ENCODE peak calls at places on chromosomes 12 and 14, in seven cellular contexts. One of them, this sample, is unnamed.

GRCh38 chr12:93824514-93825500 is 147.6 kb downstream of the CRADD start:
- DNase-seq in fibroblast of pulmonary artery: no peak
- DNase-seq in ovary: no peak
- DNase-seq in progenitor cell of endocrine pancreas: no peak
- DNase-seq in IMR-90: peak
- DNase-seq in brain microvascular endothelial cell: peak
- DNase-seq in stomach: no peak
- DNase-seq in this sample: peak

GRCh38 chr12:47819902-47820630 is at the start of gene HDAC7:
- DNase-seq in fibroblast of pulmonary artery: peak
- DNase-seq in ovary: peak
- DNase-seq in progenitor cell of endocrine pancreas: peak
- DNase-seq in IMR-90: peak
- DNase-seq in brain microvascular endothelial cell: peak
- DNase-seq in stomach: peak
- DNase-seq in this sample: peak

GRCh38 chr14:90408713-90409112 is 11.9 kb downstream of the CALM1 start:
- DNase-seq in fibroblast of pulmonary artery: peak
- DNase-seq in ovary: no peak
- DNase-seq in progenitor cell of endocrine pancreas: no peak
- DNase-seq in IMR-90: peak
- DNase-seq in brain microvascular endothelial cell: peak
- DNase-seq in stomach: no peak
- DNase-seq in this sample: no peak

GRCh38 chr12:79378496-79378895 is 312.3 kb downstream of the PAWR start:
- DNase-seq in fibroblast of pulmonary artery: no peak
- DNase-seq in ovary: no peak
- DNase-seq in progenitor cell of endocrine pancreas: no peak
- DNase-seq in IMR-90: peak
- DNase-seq in brain microvascular endothelial cell: no peak
- DNase-seq in stomach: no peak
- DNase-seq in this sample: no peak

GRCh38 chr14:69319911-69320310 is 60.0 kb downstream of the GALNT16 start:
- DNase-seq in fibroblast of pulmonary artery: no peak
- DNase-seq in ovary: no peak
- DNase-seq in progenitor cell of endocrine pancreas: no peak
- DNase-seq in IMR-90: no peak
- DNase-seq in brain microvascular endothelial cell: no peak
- DNase-seq in stomach: no peak
- DNase-seq in this sample: no peak

GRCh38 chr14:69543341-69544249 is 31.1 kb downstream of the CCDC177 start:
- DNase-seq in fibroblast of pulmonary artery: peak
- DNase-seq in ovary: no peak
- DNase-seq in progenitor cell of endocrine pancreas: no peak
- DNase-seq in IMR-90: peak
- DNase-seq in brain microvascular endothelial cell: peak
- DNase-seq in stomach: peak
- DNase-seq in this sample: peak

GRCh38 chr14:45698462-45699134 is 445.6 kb upstream of the MIS18BP1 start:
- DNase-seq in fibroblast of pulmonary artery: no peak
- DNase-seq in ovary: no peak
- DNase-seq in progenitor cell of endocrine pancreas: no peak
- DNase-seq in IMR-90: no peak
- DNase-seq in brain microvascular endothelial cell: no peak
- DNase-seq in stomach: peak
- DNase-seq in this sample: no peak

GRCh38 chr14:36747411-36748184 is 85.9 kb downstream of the PAX9 start:
- DNase-seq in fibroblast of pulmonary artery: peak
- DNase-seq in ovary: no peak
- DNase-seq in progenitor cell of endocrine pancreas: no peak
- DNase-seq in IMR-90: no peak
- DNase-seq in brain microvascular endothelial cell: no peak
- DNase-seq in stomach: no peak
- DNase-seq in this sample: no peak

GRCh38 chr14:33465952-33466700 is 484.7 kb downstream of the EGLN3 start:
- DNase-seq in fibroblast of pulmonary artery: peak
- DNase-seq in ovary: no peak
- DNase-seq in progenitor cell of endocrine pancreas: no peak
- DNase-seq in IMR-90: no peak
- DNase-seq in brain microvascular endothelial cell: no peak
- DNase-seq in stomach: no peak
- DNase-seq in this sample: no peak

GRCh38 chr14:92099802-92100201 is 6.6 kb downstream of the ATXN3 start:
- DNase-seq in fibroblast of pulmonary artery: no peak
- DNase-seq in ovary: no peak
- DNase-seq in progenitor cell of endocrine pancreas: no peak
- DNase-seq in IMR-90: peak
- DNase-seq in brain microvascular endothelial cell: no peak
- DNase-seq in stomach: no peak
- DNase-seq in this sample: no peak

GRCh38 chr12:56385873-56386272 is 23.2 kb upstream of the APOF start:
- DNase-seq in fibroblast of pulmonary artery: peak
- DNase-seq in ovary: no peak
- DNase-seq in progenitor cell of endocrine pancreas: no peak
- DNase-seq in IMR-90: no peak
- DNase-seq in brain microvascular endothelial cell: no peak
- DNase-seq in stomach: peak
- DNase-seq in this sample: no peak

GRCh38 chr12:64674367-64674922 is 64.2 kb downstream of the RASSF3 start:
- DNase-seq in fibroblast of pulmonary artery: no peak
- DNase-seq in ovary: no peak
- DNase-seq in progenitor cell of endocrine pancreas: no peak
- DNase-seq in IMR-90: no peak
- DNase-seq in brain microvascular endothelial cell: no peak
- DNase-seq in stomach: no peak
- DNase-seq in this sample: no peak

GRCh38 chr14:104887623-104888488 is 22.8 kb downstream of the CEP170B start:
- DNase-seq in fibroblast of pulmonary artery: no peak
- DNase-seq in ovary: peak
- DNase-seq in progenitor cell of endocrine pancreas: no peak
- DNase-seq in IMR-90: no peak
- DNase-seq in brain microvascular endothelial cell: no peak
- DNase-seq in stomach: no peak
- DNase-seq in this sample: no peak

GRCh38 chr14:94113490-94113889 is 3.0 kb downstream of the IFI27 start:
- DNase-seq in fibroblast of pulmonary artery: peak
- DNase-seq in ovary: no peak
- DNase-seq in progenitor cell of endocrine pancreas: no peak
- DNase-seq in IMR-90: peak
- DNase-seq in brain microvascular endothelial cell: no peak
- DNase-seq in stomach: peak
- DNase-seq in this sample: no peak

GRCh38 chr12:67879937-67880336 is 109.3 kb upstream of the IFNG-AS1 start:
- DNase-seq in fibroblast of pulmonary artery: no peak
- DNase-seq in ovary: no peak
- DNase-seq in progenitor cell of endocrine pancreas: no peak
- DNase-seq in IMR-90: no peak
- DNase-seq in brain microvascular endothelial cell: no peak
- DNase-seq in stomach: no peak
- DNase-seq in this sample: no peak

GRCh38 chr14:39055786-39056474 is 47.1 kb downstream of the SEC23A start:
- DNase-seq in fibroblast of pulmonary artery: no peak
- DNase-seq in ovary: no peak
- DNase-seq in progenitor cell of endocrine pancreas: no peak
- DNase-seq in IMR-90: no peak
- DNase-seq in brain microvascular endothelial cell: no peak
- DNase-seq in stomach: no peak
- DNase-seq in this sample: no peak

GRCh38 chr12:92538970-92539749 is 163.6 kb upstream of the PLEKHG7 start:
- DNase-seq in fibroblast of pulmonary artery: peak
- DNase-seq in ovary: no peak
- DNase-seq in progenitor cell of endocrine pancreas: no peak
- DNase-seq in IMR-90: peak
- DNase-seq in brain microvascular endothelial cell: peak
- DNase-seq in stomach: no peak
- DNase-seq in this sample: no peak

GRCh38 chr14:95533391-95533821 is 1.4 kb upstream of the GLRX5 start:
- DNase-seq in fibroblast of pulmonary artery: peak
- DNase-seq in ovary: no peak
- DNase-seq in progenitor cell of endocrine pancreas: no peak
- DNase-seq in IMR-90: peak
- DNase-seq in brain microvascular endothelial cell: peak
- DNase-seq in stomach: no peak
- DNase-seq in this sample: no peak

GRCh38 chr14:104292084-104292970 is 153.9 kb downstream of the KIF26A start:
- DNase-seq in fibroblast of pulmonary artery: no peak
- DNase-seq in ovary: peak
- DNase-seq in progenitor cell of endocrine pancreas: no peak
- DNase-seq in IMR-90: no peak
- DNase-seq in brain microvascular endothelial cell: no peak
- DNase-seq in stomach: no peak
- DNase-seq in this sample: peak

GRCh38 chr14:73753043-73753886 is 39.1 kb upstream of the PNMA1 start:
- DNase-seq in fibroblast of pulmonary artery: peak
- DNase-seq in ovary: peak
- DNase-seq in progenitor cell of endocrine pancreas: no peak
- DNase-seq in IMR-90: no peak
- DNase-seq in brain microvascular endothelial cell: no peak
- DNase-seq in stomach: peak
- DNase-seq in this sample: no peak

GRCh38 chr12:5204271-5204670 is 160.6 kb downstream of the KCNA5 start:
- DNase-seq in fibroblast of pulmonary artery: no peak
- DNase-seq in ovary: no peak
- DNase-seq in progenitor cell of endocrine pancreas: no peak
- DNase-seq in IMR-90: no peak
- DNase-seq in brain microvascular endothelial cell: no peak
- DNase-seq in stomach: no peak
- DNase-seq in this sample: no peak
- TF ChIP-seq CTCF in fibroblast of pulmonary artery: no peak
- TF ChIP-seq CTCF in ovary: no peak
- TF ChIP-seq CTCF in progenitor cell of endocrine pancreas: no peak
- TF ChIP-seq CTCF in IMR-90: no peak
- TF ChIP-seq CTCF in brain microvascular endothelial cell: no peak
- TF ChIP-seq CTCF in stomach: no peak
- TF ChIP-seq CTCF in this sample: no peak

DNA sequence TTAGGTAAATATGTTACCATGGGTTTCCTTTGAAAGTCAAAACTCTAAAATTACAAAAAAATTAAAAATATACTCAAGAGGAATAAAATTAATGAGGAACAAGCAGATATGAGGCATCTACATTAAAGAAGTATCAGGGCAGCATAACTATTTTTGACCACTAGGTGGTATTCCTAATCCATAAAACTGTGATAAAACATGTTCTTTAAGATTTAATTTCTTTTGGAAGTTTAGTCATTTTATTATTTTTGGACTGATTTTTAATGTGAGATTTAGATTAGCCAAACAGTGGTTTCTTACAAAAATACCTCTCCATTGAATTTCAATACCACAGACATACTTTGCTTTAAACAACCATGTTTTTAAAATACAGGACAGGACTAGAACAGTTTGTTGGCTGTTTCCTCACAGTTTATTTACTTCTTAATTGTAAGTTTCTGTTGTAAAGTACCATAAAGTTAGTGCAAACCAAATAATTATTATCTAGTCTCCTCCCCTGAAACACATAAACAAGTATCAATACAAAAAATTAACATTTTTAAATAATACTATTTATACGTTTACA is 49.8 kb downstream of the NTS start:
- DNase-seq in fibroblast of pulmonary artery: peak
- DNase-seq in ovary: no peak
- DNase-seq in progenitor cell of endocrine pancreas: no peak
- DNase-seq in IMR-90: peak
- DNase-seq in brain microvascular endothelial cell: no peak
- DNase-seq in stomach: no peak
- DNase-seq in this sample: no peak
- TF ChIP-seq CTCF in fibroblast of pulmonary artery: peak
- TF ChIP-seq CTCF in ovary: no peak
- TF ChIP-seq CTCF in progenitor cell of endocrine pancreas: peak
- TF ChIP-seq CTCF in IMR-90: peak
- TF ChIP-seq CTCF in brain microvascular endothelial cell: peak
- TF ChIP-seq CTCF in stomach: peak
- TF ChIP-seq CTCF in this sample: peak

GRCh38 chr12:117402363-117402762 is 40.9 kb upstream of the NOS1 start:
- DNase-seq in fibroblast of pulmonary artery: no peak
- DNase-seq in ovary: no peak
- DNase-seq in progenitor cell of endocrine pancreas: no peak
- DNase-seq in IMR-90: no peak
- DNase-seq in brain microvascular endothelial cell: no peak
- DNase-seq in stomach: no peak
- DNase-seq in this sample: no peak
- TF ChIP-seq CTCF in fibroblast of pulmonary artery: no peak
- TF ChIP-seq CTCF in ovary: no peak
- TF ChIP-seq CTCF in progenitor cell of endocrine pancreas: no peak
- TF ChIP-seq CTCF in IMR-90: no peak
- TF ChIP-seq CTCF in brain microvascular endothelial cell: no peak
- TF ChIP-seq CTCF in stomach: no peak
- TF ChIP-seq CTCF in this sample: no peak

DNA sequence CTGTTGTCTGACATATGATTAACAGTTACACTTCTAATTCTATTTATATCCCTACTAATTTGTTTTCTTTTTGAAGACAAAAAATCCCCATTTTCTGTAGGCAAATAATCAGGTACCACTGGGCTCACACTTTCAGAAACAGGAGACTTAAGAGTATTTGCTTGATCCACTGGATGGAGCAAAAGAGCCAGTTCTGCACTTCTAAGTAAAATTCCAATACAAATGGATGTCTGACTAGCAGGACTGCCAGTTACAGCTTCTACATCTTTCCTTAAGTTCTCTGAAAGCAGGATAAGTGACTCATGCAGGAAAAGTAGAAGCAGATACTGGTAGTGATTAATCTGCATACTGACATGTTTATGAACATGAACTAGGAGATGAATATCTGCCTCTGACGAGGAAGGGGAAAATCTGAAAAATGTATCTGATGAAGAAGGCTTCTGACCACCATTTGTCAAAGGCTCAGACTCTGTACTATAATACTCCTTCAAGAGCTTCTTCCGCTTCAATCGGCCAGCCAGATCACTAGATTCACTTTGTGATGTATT is 73.8 kb upstream of the ANKS1B start:
- DNase-seq in fibroblast of pulmonary artery: peak
- DNase-seq in ovary: no peak
- DNase-seq in progenitor cell of endocrine pancreas: no peak
- DNase-seq in IMR-90: peak
- DNase-seq in brain microvascular endothelial cell: peak
- DNase-seq in stomach: no peak
- DNase-seq in this sample: no peak
- TF ChIP-seq CTCF in fibroblast of pulmonary artery: peak
- TF ChIP-seq CTCF in ovary: no peak
- TF ChIP-seq CTCF in progenitor cell of endocrine pancreas: no peak
- TF ChIP-seq CTCF in IMR-90: peak
- TF ChIP-seq CTCF in brain microvascular endothelial cell: peak
- TF ChIP-seq CTCF in stomach: no peak
- TF ChIP-seq CTCF in this sample: no peak

GRCh38 chr12:13345722-13346121 is 149.2 kb downstream of the EMP1 start:
- DNase-seq in fibroblast of pulmonary artery: no peak
- DNase-seq in ovary: no peak
- DNase-seq in progenitor cell of endocrine pancreas: no peak
- DNase-seq in IMR-90: no peak
- DNase-seq in brain microvascular endothelial cell: no peak
- DNase-seq in stomach: no peak
- DNase-seq in this sample: no peak
- TF ChIP-seq CTCF in fibroblast of pulmonary artery: no peak
- TF ChIP-seq CTCF in ovary: no peak
- TF ChIP-seq CTCF in progenitor cell of endocrine pancreas: no peak
- TF ChIP-seq CTCF in IMR-90: no peak
- TF ChIP-seq CTCF in brain microvascular endothelial cell: no peak
- TF ChIP-seq CTCF in stomach: no peak
- TF ChIP-seq CTCF in this sample: no peak